ENCODE peak calls at places on chromosomes 13 and 19, in nine cellular contexts. S, M, E, W, F, D, A, J and Z are unnamed samples.

GRCh38 chr13:59601993-59602392 is 561.7 kb downstream of the DIAPH3 start:
- DNase-seq in A (no peak), J (no peak), S (no peak), W (no peak), M (no peak), F (no peak), D (no peak), E (no peak), Z (no peak)

GRCh38 chr13:89796196-89796595 is 1551.3 kb upstream of the MIR17HG start:
- DNase-seq in E (no peak), D (no peak), W (no peak), S (no peak), F (no peak), J (no peak), A (no peak), M (no peak), Z (no peak)

GRCh38 chr19:50311723-50312635 is 17.2 kb downstream of the KCNC3 start:
- DNase-seq in A (no peak), J (peak), W (no peak), D (no peak), S (no peak), E (no peak), M (no peak), F (peak), Z (no peak)

GRCh38 chr13:77480071-77480470 is 55.4 kb upstream of the SCEL start:
- DNase-seq in A (no peak), E (no peak), W (no peak), D (no peak), M (no peak), J (no peak), S (no peak), F (no peak), Z (no peak)

GRCh38 chr13:27607125-27607524 is 13.2 kb downstream of the LNX2 start:
- DNase-seq in S (no peak), W (no peak), A (no peak), M (peak), D (no peak), F (no peak), J (no peak), E (no peak), Z (no peak)

GRCh38 chr13:89726690-89727435 is 1620.6 kb upstream of the MIR17HG start:
- DNase-seq in A (no peak), F (no peak), W (no peak), M (no peak), D (no peak), S (no peak), J (no peak), E (no peak), Z (no peak)

GRCh38 chr13:39040206-39040605 is 1.9 kb downstream of the NHLRC3 start:
- DNase-seq in J (no peak), D (no peak), E (no peak), M (no peak), S (no peak), F (no peak), A (no peak), W (no peak), Z (no peak)

GRCh38 chr13:75762066-75762937 is 126.2 kb downstream of the LMO7 start:
- DNase-seq in J (no peak), W (peak), E (no peak), S (no peak), A (peak), F (no peak), M (no peak), D (no peak), Z (no peak)

GRCh38 chr19:11540642-11541041 is 2.0 kb downstream of the CNN1 start:
- DNase-seq in D (no peak), M (no peak), E (no peak), F (no peak), W (no peak), S (no peak), A (no peak), J (no peak), Z (no peak)

GRCh38 chr19:16076154-16076957 is at the start of gene TPM4:
- DNase-seq in S (peak), D (peak), A (peak), J (peak), M (peak), F (peak), W (peak), E (peak), Z (no peak)

GRCh38 chr19:16739546-16739945 is 19.9 kb downstream of the NWD1 start:
- DNase-seq in F (no peak), J (no peak), M (no peak), D (no peak), S (no peak), A (no peak), E (no peak), W (no peak), Z (no peak)

GRCh38 chr19:41551212-41551610 is 24.8 kb upstream of the CEACAM21 start:
- DNase-seq in F (no peak), M (no peak), E (no peak), A (no peak), J (no peak), W (no peak), D (no peak), S (no peak), Z (no peak)

GRCh38 chr19:49019242-49019932 is 2.5 kb upstream of the LHB start:
- DNase-seq in M (peak), E (peak), J (peak), D (no peak), A (peak), S (peak), W (peak), F (peak), Z (peak)

GRCh38 chr19:14672043-14672872 is 2.4 kb downstream of the ADGRE3 start:
- DNase-seq in W (no peak), D (no peak), A (no peak), E (no peak), J (no peak), S (no peak), M (no peak), F (no peak), Z (no peak)

GRCh38 chr13:70366720-70367119 is 258.5 kb upstream of the KLHL1 start:
- DNase-seq in E (no peak), F (no peak), D (no peak), W (no peak), A (no peak), S (no peak), J (no peak), M (no peak), Z (no peak)

GRCh38 chr19:13961826-13962737 is 9.8 kb downstream of the DCAF15 start:
- DNase-seq in M (no peak), S (no peak), J (no peak), F (no peak), A (no peak), D (no peak), W (no peak), E (peak), Z (no peak)

GRCh38 chr13:82356667-82357066 is 1525.6 kb downstream of the SLITRK1 start:
- DNase-seq in W (no peak), J (no peak), A (no peak), E (no peak), S (no peak), D (no peak), F (no peak), M (no peak), Z (no peak)

GRCh38 chr13:108915095-108915633 is 285.8 kb downstream of the MYO16 start:
- DNase-seq in J (no peak), S (no peak), F (peak), M (peak), W (no peak), E (no peak), D (no peak), A (no peak), Z (no peak)

GRCh38 chr19:34244611-34245299 is 9.6 kb upstream of the GARRE1 start:
- DNase-seq in W (no peak), E (no peak), A (no peak), S (no peak), F (no peak), J (no peak), M (no peak), D (no peak), Z (no peak)

GRCh38 chr13:98927954-98928927 is 49.6 kb downstream of the DOCK9 start:
- DNase-seq in M (peak), W (no peak), J (no peak), S (no peak), D (no peak), A (no peak), E (no peak), F (no peak), Z (no peak)

GRCh38 chr19:16131648-16132047 is 11.8 kb upstream of the HSH2D start:
- DNase-seq in D (no peak), F (no peak), M (no peak), S (no peak), A (no peak), W (no peak), E (no peak), J (no peak), Z (no peak)

GRCh38 chr19:23222998-23223652 is 27.1 kb downstream of the ZNF724 start:
- DNase-seq in J (no peak), M (no peak), S (no peak), F (no peak), D (no peak), E (no peak), W (no peak), A (no peak), Z (no peak)

GRCh38 chr19:15714638-15715037 is 13.2 kb upstream of the OR10H2 start:
- DNase-seq in E (no peak), W (no peak), D (no peak), M (no peak), S (no peak), A (no peak), F (no peak), J (no peak), Z (no peak)

GRCh38 chr13:20159646-20160345 is 1.1 kb downstream of the GJA3 start:
- DNase-seq in M (peak), F (peak), A (no peak), W (no peak), E (no peak), D (no peak), J (no peak), S (no peak), Z (no peak)

GRCh38 chr13:21005193-21005592 is 56.2 kb downstream of the LATS2 start:
- DNase-seq in M (no peak), E (no peak), D (no peak), F (no peak), A (no peak), W (no peak), S (no peak), J (no peak), Z (no peak)

GRCh38 chr13:41562083-41562482 is 104.7 kb downstream of the RGCC start:
- DNase-seq in A (no peak), E (no peak), D (no peak), J (no peak), M (peak), S (no peak), F (no peak), W (no peak), Z (no peak)

GRCh38 chr13:109383683-109384082 is 402.7 kb downstream of the IRS2 start:
- DNase-seq in W (no peak), S (no peak), A (no peak), D (no peak), E (no peak), F (no peak), J (no peak), M (peak), Z (no peak)

GRCh38 chr13:49517461-49517860 is 21.7 kb downstream of the PHF11 start:
- DNase-seq in A (no peak), S (no peak), E (no peak), D (no peak), W (no peak), M (no peak), J (no peak), F (peak), Z (no peak)

GRCh38 chr13:112105884-112106283 is 38.9 kb downstream of the SOX1 start:
- DNase-seq in J (no peak), E (no peak), M (no peak), D (no peak), W (no peak), S (no peak), F (no peak), A (no peak), Z (no peak)

GRCh38 chr19:40394816-40395210 is 4.8 kb upstream of the HIPK4 start:
- DNase-seq in E (no peak), S (no peak), A (no peak), M (no peak), F (no peak), J (no peak), D (no peak), W (no peak), Z (no peak)

GRCh38 chr13:44573790-44574465 is 2.2 kb downstream of the TSC22D1 start:
- DNase-seq in D (no peak), S (no peak), J (no peak), M (peak), W (peak), F (no peak), E (no peak), A (no peak), Z (no peak)

GRCh38 chr19:40740747-40741146 is 9.5 kb downstream of the ACTMAP start:
- DNase-seq in S (no peak), E (no peak), F (no peak), W (no peak), J (no peak), D (no peak), A (no peak), M (peak), Z (no peak)